ENCODE peak calls at places on chromosome 7, in six cellular contexts. E is cardiac muscle cell, G is adrenal gland, I is IMR-90, Y is fibroblast of lung, K is left ventricle myocardium inferior. O is an unnamed sample.
A peak's percentile ranks its signal among the peaks of the same experiment; 100 is the strongest.

GRCh38 chr7:133207687-133208086 is 45.2 kb upstream of the EXOC4 start:
- DNase-seq in E (no peak), G (no peak), I (no peak), Y (no peak), K (no peak), O (no peak)

GRCh38 chr7:126668367-126668752 is 584.4 kb downstream of the GRM8 start:
- DNase-seq in E (no peak), G (no peak), I (no peak), Y (no peak), K (no peak), O (no peak)

GRCh38 chr7:79930604-79931003 is 204.0 kb upstream of the GNAI1 start:
- DNase-seq in E (no peak), G (no peak), I (peak; percentile 21), Y (peak; percentile 20), K (no peak), O (no peak)

GRCh38 chr7:92246363-92247101 is 758 bp downstream of the ANKIB1 start:
- DNase-seq in E (peak; percentile 16), G (peak; percentile 21), I (peak; percentile 18), Y (peak; percentile 25), K (no peak), O (no peak)

GRCh38 chr7:40329601-40330153 is 194.9 kb downstream of the SUGCT start:
- DNase-seq in E (peak; percentile 63), G (no peak), I (peak; percentile 74), Y (peak; percentile 57), K (no peak), O (no peak)

GRCh38 chr7:5484921-5485320 is 61.3 kb upstream of the TNRC18 start:
- DNase-seq in E (no peak), G (no peak), I (no peak), Y (no peak), K (no peak), O (no peak)

GRCh38 chr7:98202367-98203195 is 8.7 kb upstream of the BHLHA15 start:
- DNase-seq in E (no peak), G (no peak), I (no peak), Y (no peak), K (no peak), O (no peak)

GRCh38 chr7:69630292-69630691 is 32.0 kb downstream of the AUTS2 start:
- DNase-seq in E (no peak), G (peak; percentile 32), I (peak; percentile 16), Y (peak; percentile 95), K (no peak), O (no peak)

GRCh38 chr7:101308245-101309085 is 13.1 kb downstream of the IFT22 start:
- DNase-seq in E (peak; percentile 72), G (no peak), I (no peak), Y (peak; percentile 37), K (no peak), O (no peak)

GRCh38 chr7:29968683-29969457 is 20.7 kb downstream of the SCRN1 start:
- DNase-seq in E (no peak), G (no peak), I (peak; percentile 91), Y (peak; percentile 89), K (no peak), O (no peak)

GRCh38 chr7:21898265-21898930 is 47.3 kb downstream of the CDCA7L start:
- DNase-seq in E (no peak), G (no peak), I (no peak), Y (no peak), K (no peak), O (no peak)

GRCh38 chr7:73449422-73449821 is 15.8 kb downstream of the FZD9 start:
- DNase-seq in E (no peak), G (no peak), I (no peak), Y (no peak), K (no peak), O (no peak)

GRCh38 chr7:30702200-30702599 is 19.9 kb upstream of the CRHR2 start:
- DNase-seq in E (no peak), G (no peak), I (no peak), Y (no peak), K (no peak), O (no peak)

GRCh38 chr7:88789480-88790064 is 6.0 kb downstream of the TEX47 start:
- DNase-seq in E (peak; percentile 15), G (no peak), I (peak; percentile 2), Y (peak; percentile 4), K (no peak), O (no peak)

GRCh38 chr7:54933610-54934009 is 85.2 kb upstream of the EGFR start:
- DNase-seq in E (no peak), G (no peak), I (no peak), Y (no peak), K (no peak), O (no peak)

GRCh38 chr7:51034531-51035264 is 252.0 kb upstream of the GRB10 start:
- DNase-seq in E (no peak), G (no peak), I (peak; percentile 76), Y (peak; percentile 90), K (no peak), O (no peak)

GRCh38 chr7:97845622-97846203 is 26.5 kb downstream of the ASNS start:
- DNase-seq in E (peak; percentile 23), G (no peak), I (peak; percentile 15), Y (peak; percentile 5), K (no peak), O (no peak)

GRCh38 chr7:24905996-24906770 is 73.8 kb downstream of the OSBPL3 start:
- DNase-seq in E (no peak), G (no peak), I (no peak), Y (peak; percentile 50), K (no peak), O (no peak)

GRCh38 chr7:46764100-46764941 is 817.6 kb downstream of the TNS3 start:
- DNase-seq in E (no peak), G (peak; percentile 85), I (peak; percentile 97), Y (peak; percentile 98), K (no peak), O (no peak)

GRCh38 chr7:153564391-153564790 is 487.8 kb upstream of the DPP6 start:
- DNase-seq in E (no peak), G (no peak), I (no peak), Y (no peak), K (no peak), O (no peak)

GRCh38 chr7:2048006-2048405 is 184.7 kb downstream of the MAD1L1 start:
- DNase-seq in E (no peak), G (no peak), I (no peak), Y (no peak), K (no peak), O (no peak)

GRCh38 chr7:128697301-128697905 is 25.3 kb downstream of the GARIN1A start:
- DNase-seq in E (peak; percentile 61), G (no peak), I (peak; percentile 44), Y (peak; percentile 73), K (peak; percentile 26), O (peak; percentile 62)

GRCh38 chr7:5295039-5296014 is 12.6 kb downstream of the SLC29A4 start:
- DNase-seq in E (no peak), G (no peak), I (no peak), Y (no peak), K (no peak), O (no peak)

GRCh38 chr7:144019457-144019856 is 19.3 kb downstream of the OR6B1 start:
- DNase-seq in E (no peak), G (peak; percentile 51), I (peak; percentile 91), Y (peak; percentile 87), K (no peak), O (no peak)

GRCh38 chr7:20343211-20343610 is 12.5 kb downstream of the ITGB8 start:
- DNase-seq in E (peak; percentile 26), G (no peak), I (no peak), Y (no peak), K (no peak), O (no peak)

GRCh38 chr7:76202666-76203030 is 952 bp downstream of the SRRM3 start:
- DNase-seq in E (no peak), G (no peak), I (no peak), Y (no peak), K (no peak), O (no peak)

GRCh38 chr7:48637382-48637781 is 287.0 kb upstream of the CDC14C start:
- DNase-seq in E (no peak), G (no peak), I (no peak), Y (peak; percentile 37), K (no peak), O (no peak)

GRCh38 chr7:23469150-23469960 is 936 bp downstream of the IGF2BP3 start:
- DNase-seq in E (peak; percentile 54), G (no peak), I (no peak), Y (no peak), K (no peak), O (no peak)

GRCh38 chr7:27116521-27116946 is 14.0 kb downstream of the HOXA4 start:
- DNase-seq in E (no peak), G (peak; percentile 4), I (peak; percentile 22), Y (peak; percentile 22), K (no peak), O (no peak)
- H3K4me3 ChIP-seq in E (no peak overlapping the region), G (no peak overlapping the region), I (peak overlapping the region; percentile 71), Y (peak overlapping the region; percentile 92), K (peak overlapping the region; percentile 51), O (no peak overlapping the region)

GRCh38 chr7:13279854-13280435 is 592.5 kb downstream of the ARL4A start:
- DNase-seq in E (peak; percentile 61), G (no peak), I (peak; percentile 10), Y (peak; percentile 15), K (no peak), O (no peak)
- TF ChIP-seq CTCF in E (peak; percentile 30), G (peak; percentile 18), I (peak; percentile 39), Y (no peak), K (peak; percentile 62), O (peak; percentile 28)

GRCh38 chr7:158018061-158018796 is 569.4 kb downstream of the PTPRN2 start:
- DNase-seq in E (no peak), G (no peak), I (no peak), Y (no peak), K (no peak), O (peak; percentile 32)
- H3K9me3 ChIP-seq in E (no peaks in the 10 kb centered on the region), G (no peaks in the 10 kb centered on the region), I (peaks cover 45% of the 10 kb centered on the region), Y (no peaks in the 10 kb centered on the region), K (no peaks in the 10 kb centered on the region), O (no peaks in the 10 kb centered on the region)

DNA sequence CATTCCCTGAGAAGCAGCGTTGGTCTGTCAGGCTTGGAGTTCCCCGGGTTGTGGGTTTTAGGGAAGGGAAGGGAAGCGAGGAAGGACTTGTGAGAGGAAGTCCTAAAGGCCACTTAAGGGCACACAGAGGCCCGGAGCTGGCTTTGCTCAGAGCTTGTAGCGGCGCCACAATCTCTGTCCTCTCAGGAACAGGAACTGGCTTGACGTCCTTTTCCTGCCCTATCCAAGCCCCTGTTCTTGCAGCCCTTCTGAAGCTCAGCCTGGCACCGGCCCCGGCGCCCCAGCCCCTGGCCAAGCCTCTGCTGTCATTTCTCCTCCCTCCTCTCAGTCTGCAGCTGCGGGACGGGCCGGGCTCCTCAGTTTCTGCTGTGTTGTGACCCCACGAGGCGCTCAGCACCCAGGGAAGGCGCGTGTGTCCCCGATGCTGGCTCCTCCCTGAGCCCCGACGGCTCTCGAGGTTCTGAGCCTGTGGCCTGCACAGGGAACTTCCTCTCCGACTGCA is at the start of gene GIMAP8:
- DNase-seq in E (no peak), G (peak; percentile 50), I (no peak), Y (no peak), K (peak; percentile 77), O (peak; percentile 74)
- H3K4me3 ChIP-seq in E (no peak within 1 kb of the TSS), G (no peak within 1 kb of the TSS), I (no peak within 1 kb of the TSS), Y (no peak within 1 kb of the TSS), K (peak within 1 kb of the TSS; percentile 70), O (peak within 1 kb of the TSS; percentile 50)